ENCODE peak calls at places on chromosome 7, in five cellular contexts. One of them, this sample, is unnamed.

GRCh38 chr7:32093415-32094408 is 23.5 kb upstream of the PDE1C start:
- DNase-seq in mammary epithelial cell: peak; percentile 89
- DNase-seq in upper lobe of right lung: no peak
- DNase-seq in RWPE1: peak; percentile 45
- DNase-seq in body of pancreas: peak; percentile 73
- DNase-seq in this sample: peak; percentile 12

GRCh38 chr7:123741940-123742339 is 6.9 kb downstream of the WASL start:
- DNase-seq in mammary epithelial cell: no peak
- DNase-seq in upper lobe of right lung: no peak
- DNase-seq in RWPE1: no peak
- DNase-seq in body of pancreas: no peak
- DNase-seq in this sample: no peak

GRCh38 chr7:145774777-145775176 is 341.8 kb upstream of the CNTNAP2 start:
- DNase-seq in mammary epithelial cell: no peak
- DNase-seq in upper lobe of right lung: no peak
- DNase-seq in RWPE1: no peak
- DNase-seq in body of pancreas: no peak
- DNase-seq in this sample: no peak

GRCh38 chr7:138481447-138482380 is 21.7 kb downstream of the TRIM24 start:
- DNase-seq in mammary epithelial cell: no peak
- DNase-seq in upper lobe of right lung: no peak
- DNase-seq in RWPE1: no peak
- DNase-seq in body of pancreas: no peak
- DNase-seq in this sample: no peak

GRCh38 chr7:125663961-125664360 is 734.3 kb upstream of the POT1 start:
- DNase-seq in mammary epithelial cell: no peak
- DNase-seq in upper lobe of right lung: no peak
- DNase-seq in RWPE1: no peak
- DNase-seq in body of pancreas: no peak
- DNase-seq in this sample: no peak

GRCh38 chr7:69775231-69775771 is 177.0 kb downstream of the AUTS2 start:
- DNase-seq in mammary epithelial cell: no peak
- DNase-seq in upper lobe of right lung: no peak
- DNase-seq in RWPE1: no peak
- DNase-seq in body of pancreas: no peak
- DNase-seq in this sample: peak; percentile 33

GRCh38 chr7:69736411-69736810 is 138.1 kb downstream of the AUTS2 start:
- DNase-seq in mammary epithelial cell: no peak
- DNase-seq in upper lobe of right lung: no peak
- DNase-seq in RWPE1: no peak
- DNase-seq in body of pancreas: no peak
- DNase-seq in this sample: no peak

GRCh38 chr7:148078126-148078525 is 512.4 kb upstream of the C7orf33 start:
- DNase-seq in mammary epithelial cell: no peak
- DNase-seq in upper lobe of right lung: no peak
- DNase-seq in RWPE1: no peak
- DNase-seq in body of pancreas: peak; percentile 26
- DNase-seq in this sample: no peak

GRCh38 chr7:133853706-133854276 is 273.3 kb upstream of the LRGUK start:
- DNase-seq in mammary epithelial cell: peak; percentile 98
- DNase-seq in upper lobe of right lung: no peak
- DNase-seq in RWPE1: peak; percentile 59
- DNase-seq in body of pancreas: peak; percentile 53
- DNase-seq in this sample: peak; percentile 97

GRCh38 chr7:88062238-88062637 is 128.2 kb downstream of the ADAM22 start:
- DNase-seq in mammary epithelial cell: no peak
- DNase-seq in upper lobe of right lung: no peak
- DNase-seq in RWPE1: no peak
- DNase-seq in body of pancreas: no peak
- DNase-seq in this sample: no peak

GRCh38 chr7:109376576-109376975 is 806.9 kb downstream of the DNAJB9 start:
- DNase-seq in mammary epithelial cell: no peak
- DNase-seq in upper lobe of right lung: no peak
- DNase-seq in RWPE1: no peak
- DNase-seq in body of pancreas: no peak
- DNase-seq in this sample: no peak

GRCh38 chr7:148772297-148773089 is 73.8 kb downstream of the CUL1 start:
- DNase-seq in mammary epithelial cell: peak; percentile 97
- DNase-seq in upper lobe of right lung: no peak
- DNase-seq in RWPE1: peak; percentile 83
- DNase-seq in body of pancreas: no peak
- DNase-seq in this sample: peak; percentile 85

GRCh38 chr7:1044189-1045037 is at the start of gene GPR146:
- DNase-seq in mammary epithelial cell: peak; percentile 95
- DNase-seq in upper lobe of right lung: peak; percentile 99
- DNase-seq in RWPE1: peak; percentile 98
- DNase-seq in body of pancreas: peak; percentile 99
- DNase-seq in this sample: peak; percentile 57

GRCh38 chr7:1843271-1843861 is 173.3 kb downstream of the ELFN1 start:
- DNase-seq in mammary epithelial cell: no peak
- DNase-seq in upper lobe of right lung: peak; percentile 49
- DNase-seq in RWPE1: no peak
- DNase-seq in body of pancreas: peak; percentile 1
- DNase-seq in this sample: no peak

GRCh38 chr7:101880536-101881443 is 63.4 kb downstream of the CUX1 start:
- DNase-seq in mammary epithelial cell: peak; percentile 86
- DNase-seq in upper lobe of right lung: no peak
- DNase-seq in RWPE1: peak; percentile 28
- DNase-seq in body of pancreas: no peak
- DNase-seq in this sample: peak; percentile 85

GRCh38 chr7:16646427-16647081 is 573 bp downstream of the BZW2 start:
- DNase-seq in mammary epithelial cell: peak; percentile 25
- DNase-seq in upper lobe of right lung: no peak
- DNase-seq in RWPE1: no peak
- DNase-seq in body of pancreas: peak; percentile 34
- DNase-seq in this sample: no peak

GRCh38 chr7:53422291-53422690 is 386.9 kb downstream of the POM121L12 start:
- DNase-seq in mammary epithelial cell: no peak
- DNase-seq in upper lobe of right lung: no peak
- DNase-seq in RWPE1: no peak
- DNase-seq in body of pancreas: no peak
- DNase-seq in this sample: no peak

GRCh38 chr7:144074374-144074773 is 4.8 kb downstream of the OR2A25 start:
- DNase-seq in mammary epithelial cell: no peak
- DNase-seq in upper lobe of right lung: no peak
- DNase-seq in RWPE1: no peak
- DNase-seq in body of pancreas: no peak
- DNase-seq in this sample: no peak

GRCh38 chr7:64626083-64626469 is 39.9 kb upstream of the ZNF107 start:
- DNase-seq in mammary epithelial cell: peak; percentile 76
- DNase-seq in upper lobe of right lung: no peak
- DNase-seq in RWPE1: no peak
- DNase-seq in body of pancreas: no peak
- DNase-seq in this sample: no peak

GRCh38 chr7:139254728-139255127 is 23.7 kb downstream of the UBN2 start:
- DNase-seq in mammary epithelial cell: no peak
- DNase-seq in upper lobe of right lung: no peak
- DNase-seq in RWPE1: no peak
- DNase-seq in body of pancreas: no peak
- DNase-seq in this sample: no peak

GRCh38 chr7:117087639-117088396 is 134.5 kb downstream of the ST7 start:
- DNase-seq in mammary epithelial cell: no peak
- DNase-seq in upper lobe of right lung: no peak
- DNase-seq in RWPE1: no peak
- DNase-seq in body of pancreas: no peak
- DNase-seq in this sample: no peak

GRCh38 chr7:64581929-64582894 is 19.3 kb upstream of the ZNF680 start:
- DNase-seq in mammary epithelial cell: no peak
- DNase-seq in upper lobe of right lung: no peak
- DNase-seq in RWPE1: no peak
- DNase-seq in body of pancreas: no peak
- DNase-seq in this sample: no peak

DNA sequence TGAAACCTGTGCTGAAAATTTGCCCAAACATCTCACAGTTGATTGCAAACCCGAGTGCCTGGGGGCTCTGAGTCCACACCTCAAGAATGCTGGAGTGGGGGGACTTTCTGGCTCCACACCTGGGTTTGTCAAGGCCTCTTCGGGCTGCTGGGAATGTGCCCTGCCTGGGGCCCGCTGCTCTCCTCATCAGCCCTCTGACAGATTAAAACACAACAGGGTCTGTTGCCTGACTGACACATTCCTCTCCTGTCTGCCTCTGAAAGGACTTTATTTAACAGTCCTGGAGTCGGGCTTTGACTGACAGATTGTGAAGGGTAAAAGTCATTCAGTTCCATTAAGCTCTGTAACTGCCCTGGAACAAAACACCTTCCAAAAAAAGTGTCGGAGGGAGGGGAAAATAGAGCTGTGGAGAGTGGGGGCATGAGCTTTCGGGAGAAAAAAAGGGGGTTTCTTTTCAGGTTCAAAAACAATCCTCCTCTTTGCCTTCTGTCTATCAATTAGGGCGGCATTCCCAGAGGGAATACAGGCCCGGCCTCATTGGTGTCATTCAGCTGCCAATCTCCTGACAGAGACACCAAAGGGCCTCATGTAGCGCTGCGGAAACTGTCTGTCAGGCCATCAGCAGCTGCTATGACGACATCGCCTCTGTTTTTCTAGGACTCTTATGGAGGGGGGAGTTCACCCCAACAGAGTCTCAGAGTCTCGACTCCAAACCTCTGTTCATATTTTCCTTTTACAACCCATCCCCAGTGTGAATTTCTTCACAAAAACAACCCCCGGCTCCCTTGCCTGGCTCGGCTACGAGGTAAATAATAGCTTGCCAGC is 398.8 kb upstream of the NFE2L3 start:
- DNase-seq in mammary epithelial cell: peak; percentile 12
- DNase-seq in upper lobe of right lung: no peak
- DNase-seq in RWPE1: peak; percentile 64
- DNase-seq in body of pancreas: no peak
- DNase-seq in this sample: no peak
- H3K27ac ChIP-seq in mammary epithelial cell: no peak overlapping the region
- H3K27ac ChIP-seq in upper lobe of right lung: peak overlapping the region; percentile 42
- H3K27ac ChIP-seq in RWPE1: no peak overlapping the region
- H3K27ac ChIP-seq in body of pancreas: no peak overlapping the region
- H3K27ac ChIP-seq in this sample: no peak overlapping the region

DNA sequence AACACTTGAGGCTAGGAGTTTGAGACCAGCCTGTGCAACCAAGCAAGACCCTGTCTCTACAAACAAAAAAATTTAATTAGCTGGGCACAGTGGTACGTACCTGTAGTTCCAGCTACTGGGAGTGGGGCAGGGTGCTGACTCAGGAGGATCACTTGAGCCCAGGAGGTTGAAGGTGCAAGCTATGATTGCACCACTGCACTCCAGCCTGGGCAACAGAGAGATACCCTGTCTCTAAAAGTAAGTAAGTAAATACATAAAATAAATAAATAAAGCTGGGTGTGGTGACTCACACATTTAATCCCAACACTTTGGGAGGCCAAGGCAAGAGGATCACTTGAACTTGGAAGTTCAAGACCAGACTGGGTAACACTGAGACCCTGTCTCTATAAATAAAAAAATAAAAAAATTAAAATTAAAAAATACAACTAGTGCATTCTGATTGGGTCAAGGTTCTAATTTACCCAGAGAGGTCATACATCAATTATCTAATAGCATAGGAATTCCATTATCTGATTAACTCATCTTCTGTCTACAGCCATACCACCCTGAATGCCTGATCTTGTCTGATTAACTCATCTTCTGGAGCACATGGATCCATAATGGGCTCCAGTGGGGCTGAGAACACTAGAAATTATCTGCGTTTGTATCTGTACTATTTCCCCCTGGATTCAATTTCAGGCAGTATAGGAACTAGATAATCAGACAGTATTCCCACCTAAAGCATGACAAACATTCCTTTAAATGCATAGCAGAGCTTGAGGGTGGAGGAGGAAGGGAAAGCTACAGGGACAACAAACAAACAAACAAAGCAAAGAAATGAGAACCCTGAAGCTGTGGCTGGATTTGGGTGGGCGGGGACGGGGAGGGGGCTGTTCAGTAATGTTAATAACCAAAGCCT is 21.0 kb upstream of the HILPDA start:
- DNase-seq in mammary epithelial cell: no peak
- DNase-seq in upper lobe of right lung: no peak
- DNase-seq in RWPE1: no peak
- DNase-seq in body of pancreas: no peak
- DNase-seq in this sample: no peak
- H3K27ac ChIP-seq in mammary epithelial cell: no peak overlapping the region
- H3K27ac ChIP-seq in upper lobe of right lung: no peak overlapping the region
- H3K27ac ChIP-seq in RWPE1: no peak overlapping the region
- H3K27ac ChIP-seq in body of pancreas: no peak overlapping the region
- H3K27ac ChIP-seq in this sample: no peak overlapping the region

GRCh38 chr7:47403341-47403866 is 178.5 kb downstream of the TNS3 start:
- DNase-seq in mammary epithelial cell: no peak
- DNase-seq in upper lobe of right lung: no peak
- DNase-seq in RWPE1: no peak
- DNase-seq in body of pancreas: no peak
- DNase-seq in this sample: no peak
- H3K27ac ChIP-seq in mammary epithelial cell: no peak overlapping the region
- H3K27ac ChIP-seq in upper lobe of right lung: no peak overlapping the region
- H3K27ac ChIP-seq in RWPE1: peak overlapping the region; percentile 26
- H3K27ac ChIP-seq in body of pancreas: no peak overlapping the region
- H3K27ac ChIP-seq in this sample: no peak overlapping the region

GRCh38 chr7:75699993-75700392 is 38.7 kb downstream of the HIP1 start:
- DNase-seq in mammary epithelial cell: no peak
- DNase-seq in upper lobe of right lung: peak; percentile 41
- DNase-seq in RWPE1: no peak
- DNase-seq in body of pancreas: no peak
- DNase-seq in this sample: no peak

GRCh38 chr7:75694636-75695035 is 44.1 kb downstream of the HIP1 start:
- DNase-seq in mammary epithelial cell: no peak
- DNase-seq in upper lobe of right lung: peak; percentile 6
- DNase-seq in RWPE1: no peak
- DNase-seq in body of pancreas: no peak
- DNase-seq in this sample: no peak

GRCh38 chr7:75695036-75695435 is 43.7 kb downstream of the HIP1 start:
- DNase-seq in mammary epithelial cell: no peak
- DNase-seq in upper lobe of right lung: peak; percentile 1
- DNase-seq in RWPE1: no peak
- DNase-seq in body of pancreas: no peak
- DNase-seq in this sample: no peak

GRCh38 chr7:75698358-75698757 is 40.4 kb downstream of the HIP1 start:
- DNase-seq in mammary epithelial cell: no peak
- DNase-seq in upper lobe of right lung: peak; percentile 3
- DNase-seq in RWPE1: no peak
- DNase-seq in body of pancreas: no peak
- DNase-seq in this sample: no peak

DNA sequence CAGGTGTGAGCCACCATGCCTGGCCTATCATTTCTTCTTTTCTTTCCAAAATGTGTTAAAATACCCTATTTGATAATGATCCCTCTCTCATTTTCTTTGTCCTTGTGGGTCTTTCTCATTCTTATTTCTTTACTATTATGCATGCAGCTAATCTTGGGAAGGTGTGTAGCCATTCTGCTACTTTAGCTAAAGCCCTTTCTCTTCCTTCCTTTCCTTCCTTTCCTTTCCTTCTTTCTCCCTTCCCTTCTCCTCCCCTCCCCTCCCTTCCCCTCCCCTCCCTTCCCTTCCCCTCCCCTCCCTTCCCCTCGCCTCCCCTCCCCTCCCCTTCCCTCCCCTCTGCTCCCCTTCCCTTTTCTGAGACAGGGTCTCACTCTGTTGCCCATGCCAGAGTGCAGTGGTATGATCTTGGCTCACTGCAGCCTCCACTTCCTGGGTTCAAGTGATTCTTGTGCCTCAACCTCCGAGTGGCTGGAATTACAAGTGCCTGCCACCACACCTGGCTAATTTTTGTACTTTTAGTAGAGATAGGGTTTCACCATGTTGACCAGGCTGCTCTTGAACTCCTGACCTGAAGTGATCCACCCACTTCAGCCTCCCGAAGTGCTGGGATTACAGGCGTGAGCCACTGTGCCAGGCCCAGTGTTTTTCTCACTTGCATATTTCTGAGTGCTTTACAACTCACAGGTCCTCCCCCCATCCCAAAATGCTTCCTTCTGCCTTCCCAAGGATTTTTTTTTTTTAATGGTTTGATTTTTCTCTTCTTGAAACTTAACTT is 42.3 kb downstream of the HIP1 start:
- DNase-seq in mammary epithelial cell: no peak
- DNase-seq in upper lobe of right lung: peak; percentile 66
- DNase-seq in RWPE1: no peak
- DNase-seq in body of pancreas: no peak
- DNase-seq in this sample: no peak
- H3K27ac ChIP-seq in mammary epithelial cell: no peak overlapping the region
- H3K27ac ChIP-seq in upper lobe of right lung: no peak overlapping the region
- H3K27ac ChIP-seq in RWPE1: no peak overlapping the region
- H3K27ac ChIP-seq in body of pancreas: no peak overlapping the region
- H3K27ac ChIP-seq in this sample: no peak overlapping the region